ENCODE peak calls at places on chromosomes 5 and 9, in seven cellular contexts. S is glutamatergic neuron, E is psoas muscle, D is endothelial cell, Q is BJ, X is natural killer cell, J is GM20000. H is an unnamed sample.

GRCh38 chr5:112957970-112958773 is 18.4 kb upstream of the DCP2 start:
- DNase-seq in J (peak; percentile 55), S (no peak), X (no peak), Q (peak; percentile 81), D (no peak), E (peak; percentile 76), H (no peak)

GRCh38 chr5:159619826-159620225 is 289.5 kb upstream of the IL12B start:
- DNase-seq in Q (no peak), E (no peak), J (no peak), D (no peak), X (no peak), S (no peak), H (no peak)

GRCh38 chr9:116260531-116260930 is 106.9 kb downstream of the PAPPA start:
- DNase-seq in D (no peak), E (no peak), J (no peak), X (no peak), S (no peak), Q (no peak), H (no peak)

GRCh38 chr9:108654566-108654965 is 201.2 kb downstream of the ACTL7B start:
- DNase-seq in X (no peak), D (no peak), Q (no peak), E (no peak), S (no peak), J (no peak), H (no peak)

GRCh38 chr9:6686396-6686795 is 40.9 kb upstream of the GLDC start:
- DNase-seq in E (no peak), D (no peak), Q (no peak), J (peak; percentile 26), S (no peak), X (no peak), H (no peak)

GRCh38 chr9:109478204-109478563 is 19.9 kb downstream of the PTPN3 start:
- DNase-seq in Q (no peak), E (no peak), D (no peak), X (no peak), S (no peak), J (no peak), H (no peak)

GRCh38 chr5:69242215-69242927 is 7.7 kb downstream of the CDK7 start:
- DNase-seq in D (no peak), E (no peak), Q (no peak), S (no peak), J (no peak), X (no peak), H (no peak)

GRCh38 chr9:13755551-13755950 is 476.1 kb upstream of the MPDZ start:
- DNase-seq in E (no peak), D (no peak), J (no peak), S (no peak), X (no peak), Q (no peak), H (no peak)

GRCh38 chr9:133115604-133116345 is 5.3 kb downstream of the RALGDS start:
- DNase-seq in S (no peak), J (peak; percentile 93), X (no peak), E (peak; percentile 36), Q (no peak), D (no peak), H (no peak)

GRCh38 chr9:137589441-137590122 is 730 bp downstream of the ZMYND19 start:
- DNase-seq in E (no peak), J (peak; percentile 36), Q (no peak), S (peak; percentile 49), X (no peak), D (no peak), H (no peak)

GRCh38 chr5:146109379-146109778 is 4.0 kb upstream of the PLAC8L1 start:
- DNase-seq in X (no peak), J (no peak), D (no peak), Q (no peak), E (no peak), S (no peak), H (no peak)

GRCh38 chr9:99103505-99103904 is 1.4 kb upstream of the TGFBR1 start:
- DNase-seq in X (no peak), J (no peak), E (no peak), S (no peak), D (no peak), Q (no peak), H (no peak)

GRCh38 chr9:1171541-1171940 is 121.4 kb downstream of the DMRT2 start:
- DNase-seq in X (no peak), E (no peak), S (no peak), Q (no peak), D (no peak), J (no peak), H (no peak)

GRCh38 chr5:157865844-157866243 is 6.9 kb upstream of the CLINT1 start:
- DNase-seq in Q (no peak), E (no peak), D (no peak), X (no peak), S (no peak), J (no peak), H (no peak)

GRCh38 chr9:13053504-13053903 is 226.0 kb downstream of the MPDZ start:
- DNase-seq in E (no peak), Q (no peak), S (no peak), D (no peak), X (no peak), J (no peak), H (no peak)

GRCh38 chr5:158273035-158273434 is 414.1 kb upstream of the CLINT1 start:
- DNase-seq in J (no peak), X (no peak), E (no peak), Q (no peak), D (no peak), S (no peak), H (no peak)

GRCh38 chr5:75668988-75669760 is 48.1 kb downstream of the POC5 start:
- DNase-seq in D (no peak), E (peak; percentile 26), X (peak; percentile 57), Q (no peak), J (peak; percentile 66), S (no peak), H (no peak)

GRCh38 chr9:89494199-89494598 is 3.7 kb downstream of the SEMA4D start:
- DNase-seq in J (no peak), S (peak; percentile 35), Q (no peak), E (no peak), D (no peak), X (no peak), H (no peak)

GRCh38 chr5:54259090-54259489 is 51.3 kb downstream of the ARL15 start:
- DNase-seq in Q (no peak), X (no peak), D (no peak), E (no peak), J (no peak), S (no peak), H (no peak)

GRCh38 chr5:54249210-54250028 is 61.0 kb downstream of the ARL15 start:
- DNase-seq in J (peak; percentile 16), Q (no peak), D (peak; percentile 30), E (no peak), X (no peak), S (peak; percentile 39), H (no peak)

GRCh38 chr5:54257366-54258118 is 52.8 kb downstream of the ARL15 start:
- DNase-seq in X (no peak), E (no peak), S (no peak), D (no peak), J (no peak), Q (no peak), H (no peak)

GRCh38 chr5:54251981-54252380 is 58.4 kb downstream of the ARL15 start:
- DNase-seq in D (no peak), Q (no peak), J (no peak), X (no peak), S (no peak), E (no peak), H (no peak)

GRCh38 chr5:54254482-54255198 is 55.7 kb downstream of the ARL15 start:
- DNase-seq in X (no peak), Q (no peak), J (no peak), S (no peak), D (no peak), E (no peak), H (no peak)
- TF ChIP-seq CTCF in X (no peak), Q (no peak), J (no peak), S (no peak), D (no peak), E (peak; percentile 42), H (peak; percentile 11)

DNA sequence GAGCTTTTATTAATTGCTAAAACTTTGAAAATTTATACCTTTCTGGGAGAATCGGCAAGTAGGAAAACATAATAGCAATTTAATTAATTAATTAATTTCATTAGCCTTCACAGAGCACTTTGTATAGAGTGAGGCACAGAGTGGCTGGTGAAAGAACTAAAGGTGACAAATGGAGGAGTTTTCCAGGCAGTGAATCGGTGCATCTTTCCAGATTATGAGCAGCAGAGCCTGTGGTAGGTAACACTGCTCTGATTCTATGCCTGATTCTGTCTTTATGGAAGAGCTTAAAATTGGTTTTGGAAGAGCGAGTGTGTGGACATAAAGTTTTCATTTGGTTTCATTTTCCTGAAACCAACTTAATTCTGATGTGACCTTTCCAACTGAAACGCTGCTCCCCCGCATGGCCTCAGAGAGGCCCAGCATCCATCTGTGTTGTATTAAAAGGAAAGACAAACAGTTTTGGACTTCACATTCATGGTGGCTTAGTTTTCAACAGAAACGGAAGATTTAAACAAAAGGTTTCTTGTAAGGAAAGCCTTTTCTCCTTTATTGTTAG is 188.9 kb upstream of the RPS23 start:
- DNase-seq in X (no peak), Q (peak; percentile 23), S (no peak), E (peak; percentile 43), J (no peak), D (no peak), H (no peak)
- TF ChIP-seq CTCF in X (no peak), Q (peak; percentile 56), S (no peak), E (no peak), J (no peak), D (no peak), H (no peak)

DNA sequence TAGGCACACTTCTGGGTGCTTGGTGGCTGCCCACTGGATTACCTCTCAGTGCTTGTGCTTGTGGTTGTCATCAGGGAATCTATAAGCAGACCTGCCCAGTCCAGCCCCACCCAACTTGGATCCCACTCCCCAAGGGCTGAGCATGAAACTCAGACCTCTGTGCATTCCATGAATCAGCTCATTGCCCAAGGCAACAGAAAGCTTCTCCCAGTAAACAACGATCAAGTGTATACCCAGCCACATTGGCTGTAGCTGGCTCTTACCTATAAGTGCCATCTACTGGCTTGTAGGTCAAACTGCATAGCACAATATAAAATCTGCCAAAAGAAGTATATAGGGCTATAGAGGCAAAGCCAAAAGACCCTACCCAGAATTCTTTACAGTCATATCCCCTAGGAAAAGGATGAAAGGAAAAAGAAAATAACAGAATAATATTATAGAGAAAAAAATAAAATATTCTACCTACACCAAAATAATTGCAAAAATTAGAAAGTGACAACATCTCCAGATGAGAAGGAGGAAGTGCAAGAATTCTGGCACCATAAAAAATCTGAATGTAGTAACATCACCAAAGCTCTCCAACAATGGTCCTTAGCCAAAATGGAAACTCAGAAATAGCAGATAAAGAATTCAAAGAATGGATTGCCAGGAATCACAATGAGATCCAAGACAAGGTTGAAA is 321.0 kb upstream of the TRPC7 start:
- DNase-seq in J (no peak), E (no peak), D (peak; percentile 5), Q (no peak), S (no peak), X (no peak), H (no peak)
- TF ChIP-seq CTCF in J (no peak), E (peak; percentile 9), D (peak; percentile 15), Q (peak; percentile 56), S (peak; percentile 41), X (no peak), H (peak; percentile 60)

DNA sequence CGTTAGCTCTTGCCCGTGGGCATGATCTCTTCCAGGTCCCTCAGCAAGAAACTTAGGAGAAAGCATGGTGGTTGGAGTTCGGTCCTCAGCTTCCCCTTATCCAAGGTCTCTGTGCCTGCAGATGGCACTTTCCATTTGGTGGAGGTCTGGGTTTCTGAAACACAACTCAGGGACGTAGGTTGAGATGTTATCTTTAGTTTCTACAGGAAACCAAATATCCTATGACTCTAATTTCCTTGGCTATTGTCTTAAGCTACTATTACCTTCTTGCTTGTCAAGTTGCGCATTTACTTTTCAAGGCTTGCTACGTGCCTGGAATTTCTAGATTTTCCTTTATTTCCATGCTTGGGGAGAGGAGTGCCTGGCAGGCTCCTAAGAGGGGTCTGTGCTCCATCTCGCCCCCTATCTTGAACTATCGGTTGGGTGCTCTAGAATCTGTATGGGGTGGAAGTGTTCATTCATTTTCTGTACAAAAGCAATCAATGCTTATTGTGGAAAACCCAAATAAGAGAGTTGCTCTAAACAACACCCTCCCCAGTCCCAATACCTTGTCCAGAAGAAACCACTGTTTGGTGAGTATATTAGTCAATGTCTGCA is 32.9 kb upstream of the KCNIP1 start:
- DNase-seq in D (no peak), J (no peak), Q (no peak), E (no peak), X (no peak), S (no peak), H (no peak)
- TF ChIP-seq CTCF in D (no peak), J (no peak), Q (no peak), E (no peak), X (no peak), S (no peak), H (no peak)